ENCODE peak calls at places on chromosomes 16 and 17, in five cellular contexts. One of them, this sample, is unnamed.

GRCh38 chr17:21419299-21420239 is 43.4 kb downstream of the KCNJ12 start:
- DNase-seq in T-helper 2 cell: peak
- DNase-seq in neuronal stem cell: no peak
- DNase-seq in ELR: no peak
- DNase-seq in stimulated activated CD8-positive, alpha-beta memory T cell treated with anti-CD3 and anti-CD28 coated beads, Interleukin-15, amount 100 ng/mL, for 4 hours: no peak
- DNase-seq in this sample: no peak

GRCh38 chr17:17063546-17064122 is 21.4 kb downstream of the MPRIP start:
- DNase-seq in ELR: no peak
- DNase-seq in stimulated activated CD8-positive, alpha-beta memory T cell treated with anti-CD3 and anti-CD28 coated beads, Interleukin-15, amount 100 ng/mL, for 4 hours: no peak
- DNase-seq in T-helper 2 cell: peak
- DNase-seq in neuronal stem cell: no peak
- DNase-seq in this sample: peak

GRCh38 chr17:4872786-4873185 is 26.6 kb upstream of the C17orf107 start:
- DNase-seq in T-helper 2 cell: no peak
- DNase-seq in neuronal stem cell: no peak
- DNase-seq in ELR: no peak
- DNase-seq in stimulated activated CD8-positive, alpha-beta memory T cell treated with anti-CD3 and anti-CD28 coated beads, Interleukin-15, amount 100 ng/mL, for 4 hours: no peak
- DNase-seq in this sample: no peak

GRCh38 chr16:698911-699671 is 6.5 kb downstream of the FBXL16 start:
- DNase-seq in T-helper 2 cell: no peak
- DNase-seq in neuronal stem cell: no peak
- DNase-seq in ELR: no peak
- DNase-seq in stimulated activated CD8-positive, alpha-beta memory T cell treated with anti-CD3 and anti-CD28 coated beads, Interleukin-15, amount 100 ng/mL, for 4 hours: no peak
- DNase-seq in this sample: no peak

GRCh38 chr16:46629331-46629843 is 8.2 kb upstream of the SHCBP1 start:
- DNase-seq in T-helper 2 cell: no peak
- DNase-seq in neuronal stem cell: no peak
- DNase-seq in ELR: peak
- DNase-seq in stimulated activated CD8-positive, alpha-beta memory T cell treated with anti-CD3 and anti-CD28 coated beads, Interleukin-15, amount 100 ng/mL, for 4 hours: no peak
- DNase-seq in this sample: peak

GRCh38 chr17:63095879-63096278 is 129.8 kb downstream of the TANC2 start:
- DNase-seq in neuronal stem cell: no peak
- DNase-seq in T-helper 2 cell: no peak
- DNase-seq in ELR: no peak
- DNase-seq in stimulated activated CD8-positive, alpha-beta memory T cell treated with anti-CD3 and anti-CD28 coated beads, Interleukin-15, amount 100 ng/mL, for 4 hours: no peak
- DNase-seq in this sample: no peak

GRCh38 chr17:75783803-75784472 is 668 bp upstream of the UNK start:
- DNase-seq in stimulated activated CD8-positive, alpha-beta memory T cell treated with anti-CD3 and anti-CD28 coated beads, Interleukin-15, amount 100 ng/mL, for 4 hours: no peak
- DNase-seq in neuronal stem cell: no peak
- DNase-seq in T-helper 2 cell: no peak
- DNase-seq in ELR: no peak
- DNase-seq in this sample: no peak

GRCh38 chr16:89103156-89103555 is 9.5 kb downstream of the ACSF3 start:
- DNase-seq in neuronal stem cell: no peak
- DNase-seq in T-helper 2 cell: no peak
- DNase-seq in ELR: no peak
- DNase-seq in stimulated activated CD8-positive, alpha-beta memory T cell treated with anti-CD3 and anti-CD28 coated beads, Interleukin-15, amount 100 ng/mL, for 4 hours: no peak
- DNase-seq in this sample: no peak

GRCh38 chr16:83206426-83206825 is 579.7 kb downstream of the CDH13 start:
- DNase-seq in neuronal stem cell: no peak
- DNase-seq in stimulated activated CD8-positive, alpha-beta memory T cell treated with anti-CD3 and anti-CD28 coated beads, Interleukin-15, amount 100 ng/mL, for 4 hours: no peak
- DNase-seq in T-helper 2 cell: no peak
- DNase-seq in ELR: peak
- DNase-seq in this sample: no peak

GRCh38 chr16:47849736-47850135 is 306.1 kb downstream of the ABCC12 start:
- DNase-seq in neuronal stem cell: no peak
- DNase-seq in stimulated activated CD8-positive, alpha-beta memory T cell treated with anti-CD3 and anti-CD28 coated beads, Interleukin-15, amount 100 ng/mL, for 4 hours: no peak
- DNase-seq in ELR: no peak
- DNase-seq in T-helper 2 cell: no peak
- DNase-seq in this sample: no peak

GRCh38 chr17:17691468-17692263 is 10.4 kb downstream of the RAI1 start:
- DNase-seq in ELR: no peak
- DNase-seq in stimulated activated CD8-positive, alpha-beta memory T cell treated with anti-CD3 and anti-CD28 coated beads, Interleukin-15, amount 100 ng/mL, for 4 hours: no peak
- DNase-seq in neuronal stem cell: no peak
- DNase-seq in T-helper 2 cell: no peak
- DNase-seq in this sample: peak

GRCh38 chr17:74865504-74866197 is 6.0 kb upstream of the GRIN2C start:
- DNase-seq in stimulated activated CD8-positive, alpha-beta memory T cell treated with anti-CD3 and anti-CD28 coated beads, Interleukin-15, amount 100 ng/mL, for 4 hours: no peak
- DNase-seq in ELR: no peak
- DNase-seq in neuronal stem cell: no peak
- DNase-seq in T-helper 2 cell: no peak
- DNase-seq in this sample: no peak

GRCh38 chr17:43574348-43574747 is 28.2 kb upstream of the ETV4 start:
- DNase-seq in ELR: no peak
- DNase-seq in stimulated activated CD8-positive, alpha-beta memory T cell treated with anti-CD3 and anti-CD28 coated beads, Interleukin-15, amount 100 ng/mL, for 4 hours: no peak
- DNase-seq in neuronal stem cell: no peak
- DNase-seq in T-helper 2 cell: no peak
- DNase-seq in this sample: no peak